ENCODE peak calls at places on chromosomes 7 and 10, in five cellular contexts. J is DND-41, Z is ovary, R is HAP-1, X is cardiac fibroblast. U is an unnamed sample.

GRCh38 chr10:125004571-125005311 is 62.8 kb downstream of the ZRANB1 start:
- DNase-seq in X (no peak), R (no peak), Z (peak; percentile 8), J (no peak), U (no peak)

GRCh38 chr10:6788191-6788590 is 208.1 kb upstream of the PRKCQ start:
- DNase-seq in J (no peak), R (no peak), Z (no peak), X (no peak), U (no peak)

GRCh38 chr10:102713483-102713813 is 749 bp downstream of the ARL3 start:
- DNase-seq in Z (no peak), J (no peak), X (no peak), R (peak; percentile 68), U (no peak)

GRCh38 chr7:99004781-99005500 is 126.6 kb downstream of the TRRAP start:
- DNase-seq in X (no peak), R (no peak), Z (no peak), J (no peak), U (no peak)

GRCh38 chr7:92135100-92135429 is 788 bp upstream of the CYP51A1 start:
- DNase-seq in R (peak; percentile 30), X (peak; percentile 41), Z (no peak), J (no peak), U (no peak)

GRCh38 chr7:135980665-135981180 is 3.6 kb upstream of the MTPN start:
- DNase-seq in X (peak; percentile 47), Z (no peak), J (peak; percentile 77), R (no peak), U (peak; percentile 90)

GRCh38 chr7:30702200-30702599 is 19.9 kb upstream of the CRHR2 start:
- DNase-seq in J (peak; percentile 21), X (peak; percentile 25), R (no peak), Z (no peak), U (no peak)

GRCh38 chr10:4294271-4294670 is 509.3 kb upstream of the KLF6 start:
- DNase-seq in R (no peak), J (no peak), X (no peak), Z (no peak), U (no peak)

GRCh38 chr7:375491-375821 is 85.5 kb downstream of the FOXL3 start:
- DNase-seq in J (no peak), X (no peak), Z (no peak), R (no peak), U (no peak)

GRCh38 chr10:12510566-12510965 is 161.2 kb downstream of the CAMK1D start:
- DNase-seq in J (no peak), X (no peak), Z (no peak), R (no peak), U (no peak)

GRCh38 chr10:44752451-44753441 is 158.4 kb upstream of the TMEM72 start:
- DNase-seq in X (peak; percentile 69), J (no peak), R (no peak), Z (no peak), U (no peak)

GRCh38 chr10:73731588-73732375 is 12.4 kb upstream of the SEC24C start:
- DNase-seq in Z (peak; percentile 10), J (no peak), R (no peak), X (no peak), U (no peak)
- H3K4me3 ChIP-seq in Z (no peak overlapping the region), J (peak overlapping the region; percentile 92), R (no peak overlapping the region), X (no peak overlapping the region), U (no peak overlapping the region)

GRCh38 chr7:111239437-111239836 is 148.5 kb downstream of the LRRN3 start:
- DNase-seq in X (no peak), J (no peak), Z (no peak), R (no peak), U (no peak)

GRCh38 chr7:111235709-111236108 is 144.8 kb downstream of the LRRN3 start:
- DNase-seq in J (no peak), Z (no peak), X (no peak), R (no peak), U (no peak)

GRCh38 chr7:111242361-111242760 is 151.4 kb downstream of the LRRN3 start:
- DNase-seq in J (no peak), X (no peak), R (no peak), Z (no peak), U (no peak)

GRCh38 chr7:111240371-111240770 is 149.4 kb downstream of the LRRN3 start:
- DNase-seq in X (no peak), Z (no peak), J (no peak), R (no peak), U (no peak)

DNA sequence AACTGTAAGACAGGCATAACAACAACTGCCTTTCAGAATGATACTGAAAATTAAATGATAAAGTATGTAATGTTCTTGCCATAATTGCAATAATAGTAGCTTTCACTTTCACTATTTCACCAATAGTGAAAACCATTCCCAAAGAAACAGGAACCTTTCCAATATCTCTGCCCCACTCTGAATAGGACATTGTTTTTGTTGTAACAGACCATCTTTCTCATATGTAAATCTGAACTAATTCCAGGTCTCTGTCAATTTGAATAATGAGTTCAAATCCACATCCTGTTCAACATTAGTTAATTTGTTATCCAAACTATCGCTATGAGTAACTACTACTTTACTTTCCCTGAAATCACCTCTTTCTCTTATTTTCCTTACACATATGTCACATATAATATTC is 148.0 kb downstream of the LRRN3 start:
- DNase-seq in J (no peak), R (no peak), Z (no peak), X (peak; percentile 24), U (no peak)
- H3K4me3 ChIP-seq in J (no peak overlapping the region), R (no peak overlapping the region), Z (peak overlapping the region; percentile 12), X (no peak overlapping the region), U (no peak overlapping the region)

GRCh38 chr7:155291045-155291530 is 6.6 kb upstream of the INSIG1 start:
- DNase-seq in J (no peak), Z (no peak), R (no peak), X (peak; percentile 17), U (no peak)
- H3K4me3 ChIP-seq in J (no peak overlapping the region), Z (no peak overlapping the region), R (no peak overlapping the region), X (no peak overlapping the region), U (no peak overlapping the region)

GRCh38 chr10:132665946-132666732 is 119.8 kb downstream of the NKX6-2 start:
- DNase-seq in Z (no peak), R (no peak), X (peak; percentile 74), J (no peak), U (no peak)
- H3K4me3 ChIP-seq in Z (no peak overlapping the region), R (no peak overlapping the region), X (no peak overlapping the region), J (no peak overlapping the region), U (no peak overlapping the region)

GRCh38 chr7:74454059-74454947 is 597 bp downstream of the GTF2IRD1 start:
- DNase-seq in R (no peak), X (no peak), J (no peak), Z (peak; percentile 50), U (no peak)

GRCh38 chr7:74453321-74454011 is at the start of gene GTF2IRD1:
- DNase-seq in J (peak; percentile 78), Z (peak; percentile 80), X (peak; percentile 83), R (peak; percentile 88), U (peak; percentile 51)

GRCh38 chr7:74457007-74457406 is 3.3 kb downstream of the GTF2IRD1 start:
- DNase-seq in Z (no peak), R (no peak), J (no peak), X (no peak), U (no peak)

GRCh38 chr7:74455933-74456332 is 2.2 kb downstream of the GTF2IRD1 start:
- DNase-seq in Z (no peak), R (no peak), X (peak; percentile 46), J (no peak), U (no peak)

GRCh38 chr7:74454948-74455804 is 1.5 kb downstream of the GTF2IRD1 start:
- DNase-seq in X (no peak), Z (peak; percentile 34), J (no peak), R (no peak), U (no peak)
- H3K4me3 ChIP-seq in X (peak overlapping the region; percentile 59), Z (peak overlapping the region; percentile 44), J (no peak overlapping the region), R (peak overlapping the region; percentile 67), U (no peak overlapping the region)

DNA sequence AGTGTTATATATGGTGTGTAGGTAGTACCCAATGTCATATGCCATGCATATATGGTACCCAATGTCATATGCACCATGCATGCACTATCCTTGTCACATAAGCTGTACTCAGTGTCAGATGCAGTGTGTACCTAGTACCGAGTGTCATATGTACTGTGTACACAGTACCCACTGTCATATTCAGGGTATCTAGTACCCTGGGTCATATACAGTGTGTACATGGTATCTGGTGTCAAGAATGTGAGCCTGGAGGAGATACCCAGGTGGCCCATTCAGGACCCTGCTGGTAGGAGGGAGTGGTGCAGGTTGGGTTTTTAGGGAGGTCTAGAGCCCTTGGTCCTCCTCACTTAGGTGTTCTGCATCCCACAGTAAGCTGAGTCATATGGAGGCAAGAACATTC is 1.8 kb downstream of the ZMYND11 start:
- DNase-seq in Z (no peak), J (peak; percentile 61), X (no peak), R (peak; percentile 58), U (peak; percentile 62)
- H3K4me3 ChIP-seq in Z (peak overlapping the region; percentile 58), J (no peak overlapping the region), X (no peak overlapping the region), R (no peak overlapping the region), U (no peak overlapping the region)

GRCh38 chr10:109977382-109977806 is 30.4 kb upstream of the ADD3 start:
- DNase-seq in X (peak; percentile 45), R (no peak), J (no peak), Z (no peak), U (no peak)
- H3K4me3 ChIP-seq in X (no peak overlapping the region), R (no peak overlapping the region), J (no peak overlapping the region), Z (no peak overlapping the region), U (no peak overlapping the region)

GRCh38 chr10:64762861-64763260 is 1241.7 kb downstream of the REEP3 start:
- DNase-seq in Z (no peak), J (no peak), R (no peak), X (no peak), U (no peak)
- H3K4me3 ChIP-seq in Z (no peak overlapping the region), J (no peak overlapping the region), R (no peak overlapping the region), X (no peak overlapping the region), U (no peak overlapping the region)

GRCh38 chr10:128540806-128541739 is 414.9 kb upstream of the MKI67 start:
- DNase-seq in X (peak; percentile 12), J (no peak), Z (no peak), R (no peak), U (no peak)
- H3K4me3 ChIP-seq in X (no peak overlapping the region), J (no peak overlapping the region), Z (no peak overlapping the region), R (no peak overlapping the region), U (no peak overlapping the region)

U was measured in Jurkat, Clone E6-1.